ENCODE peak calls at places on chromosomes 6 and 20, in four cellular contexts. One of them, this sample, is unnamed. For H3K4me1, the result is how much of the 10 kb centered on the place peaks cover.

GRCh38 chr6:32954983-32955802 is 2.3 kb upstream of the HLA-DMA start:
- DNase-seq in ovary: no peak
- DNase-seq in K562: peak
- DNase-seq in heart left ventricle: no peak
- DNase-seq in this sample: peak

GRCh38 chr6:57040011-57040410 is 6.5 kb upstream of the KIAA1586 start:
- DNase-seq in ovary: no peak
- DNase-seq in K562: no peak
- DNase-seq in heart left ventricle: no peak
- DNase-seq in this sample: no peak

GRCh38 chr6:26290941-26291340 is 74.1 kb upstream of the BTN3A2 start:
- DNase-seq in ovary: no peak
- DNase-seq in K562: no peak
- DNase-seq in heart left ventricle: no peak
- DNase-seq in this sample: no peak

GRCh38 chr6:35474978-35475570 is 6.9 kb downstream of the RPL10A start:
- DNase-seq in ovary: no peak
- DNase-seq in K562: no peak
- DNase-seq in heart left ventricle: peak
- DNase-seq in this sample: no peak

GRCh38 chr6:151391021-151391470 is 313 bp downstream of the ZBTB2 start:
- DNase-seq in ovary: peak
- DNase-seq in K562: peak
- DNase-seq in heart left ventricle: peak
- DNase-seq in this sample: peak

GRCh38 chr6:116405147-116405546 is 34.4 kb downstream of the DSE start:
- DNase-seq in ovary: no peak
- DNase-seq in K562: no peak
- DNase-seq in heart left ventricle: no peak
- DNase-seq in this sample: no peak

GRCh38 chr6:46838033-46838432 is 44.8 kb downstream of the MEP1A start:
- DNase-seq in ovary: no peak
- DNase-seq in K562: no peak
- DNase-seq in heart left ventricle: no peak
- DNase-seq in this sample: no peak

GRCh38 chr20:11207749-11208502 is 534.1 kb upstream of the JAG1 start:
- DNase-seq in ovary: no peak
- DNase-seq in K562: no peak
- DNase-seq in heart left ventricle: no peak
- DNase-seq in this sample: peak

GRCh38 chr6:166027761-166028160 is 139.9 kb downstream of the TBXT start:
- DNase-seq in ovary: no peak
- DNase-seq in K562: no peak
- DNase-seq in heart left ventricle: no peak
- DNase-seq in this sample: no peak

GRCh38 chr6:168968228-168968627 is 285.4 kb downstream of the THBS2 start:
- DNase-seq in ovary: peak
- DNase-seq in K562: peak
- DNase-seq in heart left ventricle: peak
- DNase-seq in this sample: no peak

GRCh38 chr6:43455034-43455747 is at the start of gene DLK2:
- DNase-seq in ovary: no peak
- DNase-seq in K562: peak
- DNase-seq in heart left ventricle: no peak
- DNase-seq in this sample: no peak

GRCh38 chr20:32764000-32764960 is 2.1 kb downstream of the DNMT3B start:
- DNase-seq in ovary: no peak
- DNase-seq in K562: peak
- DNase-seq in heart left ventricle: no peak
- DNase-seq in this sample: no peak

GRCh38 chr20:18527836-18528235 is 20.1 kb downstream of the SEC23B start:
- DNase-seq in ovary: no peak
- DNase-seq in K562: no peak
- DNase-seq in heart left ventricle: no peak
- DNase-seq in this sample: no peak

GRCh38 chr20:3663858-3664257 is 659 bp upstream of the GFRA4 start:
- DNase-seq in ovary: no peak
- DNase-seq in K562: no peak
- DNase-seq in heart left ventricle: peak
- DNase-seq in this sample: no peak

GRCh38 chr6:32166411-32167061 is 2.1 kb downstream of the EGFL8 start:
- DNase-seq in ovary: no peak
- DNase-seq in K562: peak
- DNase-seq in heart left ventricle: no peak
- DNase-seq in this sample: no peak

GRCh38 chr6:119627908-119628669 is 278.5 kb upstream of the MAN1A1 start:
- DNase-seq in ovary: no peak
- DNase-seq in K562: peak
- DNase-seq in heart left ventricle: no peak
- DNase-seq in this sample: no peak

GRCh38 chr6:104365835-104366234 is 493.9 kb downstream of the HACE1 start:
- DNase-seq in ovary: no peak
- DNase-seq in K562: no peak
- DNase-seq in heart left ventricle: no peak
- DNase-seq in this sample: no peak

GRCh38 chr20:47461120-47461685 is 40.5 kb upstream of the NCOA3 start:
- DNase-seq in ovary: no peak
- DNase-seq in K562: no peak
- DNase-seq in heart left ventricle: no peak
- DNase-seq in this sample: no peak

GRCh38 chr6:169841907-169842606 is 90.6 kb downstream of the ERMARD start:
- DNase-seq in ovary: no peak
- DNase-seq in K562: no peak
- DNase-seq in heart left ventricle: no peak
- DNase-seq in this sample: peak

GRCh38 chr6:65229768-65230167 is 477.3 kb downstream of the EYS start:
- DNase-seq in ovary: no peak
- DNase-seq in K562: no peak
- DNase-seq in heart left ventricle: no peak
- DNase-seq in this sample: no peak

GRCh38 chr6:65231616-65232015 is 475.4 kb downstream of the EYS start:
- DNase-seq in ovary: no peak
- DNase-seq in K562: no peak
- DNase-seq in heart left ventricle: no peak
- DNase-seq in this sample: no peak
- TF ChIP-seq POLR2A in ovary: no peak
- TF ChIP-seq POLR2A in K562: no peak
- TF ChIP-seq POLR2A in heart left ventricle: no peak
- TF ChIP-seq POLR2A in this sample: no peak

DNA sequence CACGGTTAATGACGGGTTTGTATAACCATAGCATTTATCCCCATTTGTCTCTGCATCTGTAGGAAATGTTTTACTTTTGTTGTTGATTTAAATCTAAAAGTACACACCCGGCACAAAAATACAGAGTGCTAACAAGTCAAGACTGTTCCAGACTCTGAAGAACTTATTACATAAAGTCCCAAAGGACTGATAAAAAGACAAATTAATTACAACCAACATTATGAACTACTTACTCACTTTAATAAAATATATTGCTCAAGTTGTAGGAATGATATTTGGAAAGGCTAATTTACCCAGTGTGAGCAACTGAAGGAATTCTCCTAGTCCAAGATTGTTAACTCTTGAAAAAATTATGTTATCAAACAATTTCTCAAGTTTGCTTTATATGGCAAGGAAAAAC is 115.6 kb downstream of the KIF13A start:
- DNase-seq in ovary: no peak
- DNase-seq in K562: no peak
- DNase-seq in heart left ventricle: no peak
- DNase-seq in this sample: no peak
- H3K4me1 ChIP-seq in ovary: under half
- H3K4me1 ChIP-seq in K562: half or more
- H3K4me1 ChIP-seq in heart left ventricle: under half
- H3K4me1 ChIP-seq in this sample: under half

GRCh38 chr6:158819213-158819976 is at the start of gene EZR:
- DNase-seq in ovary: peak
- DNase-seq in K562: peak
- DNase-seq in heart left ventricle: peak
- DNase-seq in this sample: peak
- TF ChIP-seq POLR2A in ovary: peak
- TF ChIP-seq POLR2A in K562: peak
- TF ChIP-seq POLR2A in heart left ventricle: no peak
- TF ChIP-seq POLR2A in this sample: no peak

DNA sequence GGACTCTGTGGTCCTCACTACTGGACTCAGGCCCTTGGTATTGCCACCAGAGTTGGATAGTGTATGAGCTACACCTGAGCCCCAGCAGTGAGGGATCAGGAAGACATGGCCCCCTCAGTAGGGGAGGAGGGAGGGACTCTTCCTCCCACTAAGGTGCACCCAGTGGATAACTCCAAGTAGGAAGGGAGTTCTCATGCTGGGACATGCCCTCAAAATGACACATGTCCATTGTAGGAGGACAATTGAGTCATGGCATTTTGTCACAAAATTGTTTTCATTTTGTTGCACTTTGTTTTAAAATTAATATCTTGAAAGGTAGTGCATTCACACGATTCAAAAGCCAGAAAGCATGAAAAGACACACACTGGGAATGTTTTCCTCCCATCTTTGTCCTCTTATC is 127.2 kb downstream of the FOXO3 start:
- DNase-seq in ovary: no peak
- DNase-seq in K562: no peak
- DNase-seq in heart left ventricle: no peak
- DNase-seq in this sample: no peak
- H3K4me1 ChIP-seq in ovary: under half
- H3K4me1 ChIP-seq in K562: under half
- H3K4me1 ChIP-seq in heart left ventricle: under half
- H3K4me1 ChIP-seq in this sample: half or more

GRCh38 chr6:12289655-12290489 is at the start of gene EDN1:
- DNase-seq in ovary: peak
- DNase-seq in K562: peak
- DNase-seq in heart left ventricle: peak
- DNase-seq in this sample: peak
- TF ChIP-seq POLR2A in ovary: peak
- TF ChIP-seq POLR2A in K562: no peak
- TF ChIP-seq POLR2A in heart left ventricle: no peak
- TF ChIP-seq POLR2A in this sample: no peak

GRCh38 chr20:9485614-9486325 is 28.6 kb upstream of the LAMP5 start:
- DNase-seq in ovary: no peak
- DNase-seq in K562: no peak
- DNase-seq in heart left ventricle: no peak
- DNase-seq in this sample: no peak
- H3K4me1 ChIP-seq in ovary: under half
- H3K4me1 ChIP-seq in K562: under half
- H3K4me1 ChIP-seq in heart left ventricle: under half
- H3K4me1 ChIP-seq in this sample: under half

GRCh38 chr20:6232436-6232835 is 109.6 kb upstream of the FERMT1 start:
- DNase-seq in ovary: no peak
- DNase-seq in K562: no peak
- DNase-seq in heart left ventricle: no peak
- DNase-seq in this sample: no peak
- TF ChIP-seq POLR2A in ovary: no peak
- TF ChIP-seq POLR2A in K562: no peak
- TF ChIP-seq POLR2A in heart left ventricle: no peak
- TF ChIP-seq POLR2A in this sample: no peak

This sample was measured in stomach.